ENCODE peak calls at places on chromosomes 5 and 9, in six cellular contexts. S is coronary artery, V is tibial artery, K is A549, J is astrocyte of the spinal cord, F is gastrocnemius medialis. A is an unnamed sample.

GRCh38 chr5:129377504-129377903 is 82.6 kb upstream of the ADAMTS19 start:
- DNase-seq in V (no peak), K (no peak), J (no peak), F (no peak), S (no peak), A (no peak)

GRCh38 chr5:150628936-150629485 is 11.4 kb upstream of the SYNPO start:
- DNase-seq in S (no peak), J (no peak), K (no peak), F (no peak), V (no peak), A (no peak)

GRCh38 chr9:75090579-75090978 is 2.3 kb downstream of the OSTF1 start:
- DNase-seq in J (no peak), S (no peak), V (no peak), F (no peak), K (no peak), A (no peak)

GRCh38 chr5:30781642-30782041 is 411.8 kb upstream of the CDH6 start:
- DNase-seq in J (no peak), K (no peak), S (no peak), F (no peak), V (no peak), A (no peak)

GRCh38 chr5:178477224-178478201 is 112.7 kb downstream of the COL23A1 start:
- DNase-seq in F (no peak), S (no peak), J (no peak), V (peak), K (no peak), A (no peak)

GRCh38 chr5:68251386-68251785 is 35.8 kb downstream of the PIK3R1 start:
- DNase-seq in V (no peak), K (no peak), S (no peak), F (no peak), J (peak), A (peak)

GRCh38 chr5:33470544-33470943 is 29.8 kb downstream of the TARS1 start:
- DNase-seq in S (no peak), V (no peak), K (peak), J (peak), F (no peak), A (peak)

GRCh38 chr5:158676642-158677489 is 422.9 kb downstream of the EBF1 start:
- DNase-seq in J (no peak), S (no peak), K (no peak), F (no peak), V (no peak), A (no peak)

GRCh38 chr5:131230406-131230805 is 33.4 kb upstream of the CDC42SE2 start:
- DNase-seq in V (no peak), F (no peak), K (peak), J (no peak), S (no peak), A (no peak)

GRCh38 chr9:135887585-135888050 is 19.7 kb downstream of the CAMSAP1 start:
- DNase-seq in V (no peak), K (no peak), F (no peak), S (peak), J (no peak), A (no peak)

DNA sequence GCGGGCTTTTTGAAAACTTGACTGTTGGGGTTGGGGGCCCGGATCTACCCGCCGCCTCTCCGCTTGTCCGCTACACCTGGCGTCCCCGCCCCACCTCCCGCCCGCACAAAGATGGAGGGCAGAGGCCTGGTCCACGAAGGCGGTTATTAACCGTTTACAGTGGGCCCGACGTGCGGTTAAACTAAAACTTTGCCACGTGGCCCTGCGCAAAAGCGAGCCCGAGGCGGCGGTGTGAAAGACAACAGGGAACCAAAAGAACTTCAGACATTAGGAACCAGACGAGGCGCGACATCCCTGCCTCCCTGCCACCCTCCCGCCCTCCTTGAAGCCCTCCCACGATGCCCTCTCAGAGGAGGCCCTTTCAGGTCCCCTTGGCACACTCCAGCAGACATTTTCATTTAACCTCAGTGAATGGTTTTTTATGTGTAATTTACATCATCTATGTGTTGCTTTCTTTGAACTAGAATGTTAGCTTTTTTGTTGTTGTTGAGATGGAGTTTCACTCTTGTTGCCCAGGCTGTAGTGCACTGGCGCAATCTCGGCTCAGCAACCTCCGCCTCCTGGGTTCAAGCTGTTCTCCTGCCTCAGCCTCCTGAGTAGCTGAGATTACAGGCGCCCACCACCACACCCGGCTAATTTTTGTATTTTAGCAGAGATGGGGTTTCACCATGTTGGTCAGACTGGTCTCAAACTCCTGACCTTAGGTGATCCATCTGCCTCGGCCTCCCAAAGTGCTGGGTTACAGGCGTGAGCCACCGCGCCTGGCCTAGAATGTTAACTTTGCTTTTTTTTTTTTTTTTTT is 999 bp upstream of the HNRNPA0 start:
- DNase-seq in V (no peak), F (no peak), S (no peak), K (no peak), J (no peak), A (no peak)
- H3K4me3 ChIP-seq in V (peak), F (peak), S (peak), K (peak), J (peak), A (peak)

GRCh38 chr5:127746756-127747155 is 43.6 kb downstream of the CCDC192 start:
- DNase-seq in J (peak), K (peak), F (no peak), V (no peak), S (no peak), A (peak)
- TF ChIP-seq CTCF in J (peak), K (peak), F (peak), V (peak), S (no peak), A (peak)

GRCh38 chr5:83947763-83948162 is 227.1 kb upstream of the HAPLN1 start:
- DNase-seq in F (no peak), K (no peak), V (no peak), S (no peak), J (no peak), A (no peak)
- H3K4me3 ChIP-seq in F (no peak), K (no peak), V (no peak), S (no peak), J (no peak), A (no peak)

GRCh38 chr5:51159606-51160005 is 223.6 kb upstream of the ISL1 start:
- DNase-seq in F (no peak), J (no peak), V (no peak), K (no peak), S (no peak), A (no peak)
- TF ChIP-seq CTCF in F (no peak), J (no peak), V (no peak), K (no peak), S (no peak), A (no peak)

DNA sequence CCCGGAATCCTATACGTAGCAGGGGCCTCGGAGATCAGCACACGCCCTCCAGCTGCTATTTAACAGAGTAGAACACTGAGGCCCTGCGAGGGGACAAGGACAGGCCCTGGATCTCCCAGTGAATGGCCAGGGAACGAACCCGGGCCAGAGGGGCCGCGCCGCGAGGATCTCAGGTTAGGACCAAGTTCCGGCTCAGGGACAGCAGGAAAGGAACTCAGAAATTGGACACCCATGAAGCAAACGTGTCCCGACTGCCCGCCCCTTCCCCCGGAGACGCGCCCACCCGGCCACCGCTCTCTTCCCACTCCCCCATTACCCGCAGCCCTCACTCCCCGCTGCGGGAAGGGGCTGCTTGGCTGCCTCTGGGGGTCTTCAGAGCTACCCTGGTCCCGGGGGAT is 1.0 kb upstream of the FOXE1 start:
- DNase-seq in V (no peak), S (no peak), J (no peak), K (no peak), F (no peak), A (no peak)
- H3K4me3 ChIP-seq in V (no peak), S (peak), J (no peak), K (no peak), F (no peak), A (no peak)

DNA sequence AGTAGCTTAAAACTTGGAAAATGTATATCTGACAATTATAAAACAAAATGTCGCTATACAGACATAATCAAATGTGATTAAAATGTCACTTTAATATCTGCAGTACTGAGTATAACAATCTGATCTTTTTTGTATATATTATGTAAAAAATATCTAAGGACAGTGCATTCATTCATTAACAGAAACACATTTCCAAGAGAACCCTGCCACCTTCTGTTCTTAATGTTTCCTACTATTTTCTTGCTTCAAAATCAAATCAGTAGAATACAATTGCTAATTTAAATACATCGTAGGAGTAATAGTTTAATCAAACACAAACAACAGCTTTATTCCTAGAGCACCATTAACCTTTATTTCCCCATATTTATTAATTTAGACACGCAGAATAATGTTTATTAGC is 142.6 kb upstream of the ST8SIA4 start:
- DNase-seq in V (no peak), F (no peak), S (no peak), J (peak), K (no peak), A (peak)
- TF ChIP-seq CTCF in V (no peak), F (no peak), S (no peak), J (peak), K (no peak), A (no peak)

A was measured in cardiac fibroblast.